ENCODE peak calls at places on chromosomes 6 and 20, in eight cellular contexts. One of them, this sample, is unnamed.

GRCh38 chr6:33320315-33321181 is 3.0 kb upstream of the ZBTB22 start:
- DNase-seq in neural progenitor cell: no peak
- DNase-seq in tibial artery: peak
- DNase-seq in Peyer's patch: no peak
- DNase-seq in adrenal gland: peak
- DNase-seq in BJ: peak
- DNase-seq in naive thymus-derived CD4-positive, alpha-beta T cell: no peak
- DNase-seq in upper lobe of right lung: no peak
- DNase-seq in this sample: no peak

GRCh38 chr20:57624124-57624523 is 3.9 kb upstream of the ZBP1 start:
- DNase-seq in Peyer's patch: no peak
- DNase-seq in tibial artery: no peak
- DNase-seq in naive thymus-derived CD4-positive, alpha-beta T cell: no peak
- DNase-seq in neural progenitor cell: no peak
- DNase-seq in upper lobe of right lung: no peak
- DNase-seq in adrenal gland: no peak
- DNase-seq in BJ: no peak
- DNase-seq in this sample: no peak

GRCh38 chr6:35242906-35243305 is 16.6 kb upstream of the ZNF76 start:
- DNase-seq in tibial artery: no peak
- DNase-seq in Peyer's patch: no peak
- DNase-seq in upper lobe of right lung: no peak
- DNase-seq in adrenal gland: no peak
- DNase-seq in neural progenitor cell: no peak
- DNase-seq in naive thymus-derived CD4-positive, alpha-beta T cell: no peak
- DNase-seq in BJ: no peak
- DNase-seq in this sample: no peak

GRCh38 chr6:28589234-28589951 is 63.7 kb downstream of the GPX5 start:
- DNase-seq in adrenal gland: peak
- DNase-seq in tibial artery: no peak
- DNase-seq in naive thymus-derived CD4-positive, alpha-beta T cell: peak
- DNase-seq in upper lobe of right lung: no peak
- DNase-seq in neural progenitor cell: peak
- DNase-seq in Peyer's patch: no peak
- DNase-seq in BJ: peak
- DNase-seq in this sample: no peak

GRCh38 chr6:27312146-27312949 is at the start of gene POM121L2:
- DNase-seq in adrenal gland: peak
- DNase-seq in upper lobe of right lung: peak
- DNase-seq in Peyer's patch: peak
- DNase-seq in BJ: no peak
- DNase-seq in neural progenitor cell: peak
- DNase-seq in naive thymus-derived CD4-positive, alpha-beta T cell: peak
- DNase-seq in tibial artery: no peak
- DNase-seq in this sample: no peak

GRCh38 chr6:126027601-126028000 is 41.3 kb downstream of the TRMT11 start:
- DNase-seq in BJ: no peak
- DNase-seq in naive thymus-derived CD4-positive, alpha-beta T cell: no peak
- DNase-seq in Peyer's patch: no peak
- DNase-seq in neural progenitor cell: no peak
- DNase-seq in upper lobe of right lung: no peak
- DNase-seq in adrenal gland: no peak
- DNase-seq in tibial artery: no peak
- DNase-seq in this sample: no peak

GRCh38 chr6:76633259-76633658 is 560.8 kb upstream of the IMPG1 start:
- DNase-seq in upper lobe of right lung: no peak
- DNase-seq in tibial artery: no peak
- DNase-seq in neural progenitor cell: peak
- DNase-seq in BJ: no peak
- DNase-seq in adrenal gland: no peak
- DNase-seq in Peyer's patch: no peak
- DNase-seq in naive thymus-derived CD4-positive, alpha-beta T cell: no peak
- DNase-seq in this sample: no peak

GRCh38 chr20:7924692-7925091 is 15.6 kb downstream of the HAO1 start:
- DNase-seq in BJ: peak
- DNase-seq in naive thymus-derived CD4-positive, alpha-beta T cell: no peak
- DNase-seq in neural progenitor cell: no peak
- DNase-seq in tibial artery: no peak
- DNase-seq in upper lobe of right lung: no peak
- DNase-seq in adrenal gland: no peak
- DNase-seq in Peyer's patch: no peak
- DNase-seq in this sample: no peak

GRCh38 chr6:75850026-75850385 is 101.0 kb downstream of the MYO6 start:
- DNase-seq in naive thymus-derived CD4-positive, alpha-beta T cell: no peak
- DNase-seq in tibial artery: no peak
- DNase-seq in upper lobe of right lung: no peak
- DNase-seq in Peyer's patch: no peak
- DNase-seq in BJ: no peak
- DNase-seq in neural progenitor cell: no peak
- DNase-seq in adrenal gland: no peak
- DNase-seq in this sample: no peak

GRCh38 chr6:56977192-56977591 is 22.3 kb downstream of the BEND6 start:
- DNase-seq in upper lobe of right lung: no peak
- DNase-seq in naive thymus-derived CD4-positive, alpha-beta T cell: no peak
- DNase-seq in tibial artery: no peak
- DNase-seq in neural progenitor cell: no peak
- DNase-seq in Peyer's patch: no peak
- DNase-seq in BJ: no peak
- DNase-seq in adrenal gland: no peak
- DNase-seq in this sample: no peak

GRCh38 chr20:33908351-33908750 is 85.4 kb upstream of the RALY start:
- DNase-seq in tibial artery: no peak
- DNase-seq in BJ: no peak
- DNase-seq in naive thymus-derived CD4-positive, alpha-beta T cell: no peak
- DNase-seq in neural progenitor cell: no peak
- DNase-seq in adrenal gland: no peak
- DNase-seq in Peyer's patch: no peak
- DNase-seq in upper lobe of right lung: no peak
- DNase-seq in this sample: no peak

GRCh38 chr6:100554228-100554627 is 89.5 kb upstream of the SIM1 start:
- DNase-seq in tibial artery: no peak
- DNase-seq in neural progenitor cell: no peak
- DNase-seq in BJ: no peak
- DNase-seq in upper lobe of right lung: no peak
- DNase-seq in naive thymus-derived CD4-positive, alpha-beta T cell: no peak
- DNase-seq in Peyer's patch: no peak
- DNase-seq in adrenal gland: no peak
- DNase-seq in this sample: no peak

GRCh38 chr20:16806061-16806460 is 57.9 kb downstream of the OTOR start:
- DNase-seq in adrenal gland: no peak
- DNase-seq in BJ: no peak
- DNase-seq in upper lobe of right lung: no peak
- DNase-seq in neural progenitor cell: no peak
- DNase-seq in naive thymus-derived CD4-positive, alpha-beta T cell: no peak
- DNase-seq in Peyer's patch: no peak
- DNase-seq in tibial artery: no peak
- DNase-seq in this sample: no peak

GRCh38 chr20:38196016-38196415 is 30.9 kb upstream of the TGM2 start:
- DNase-seq in BJ: no peak
- DNase-seq in upper lobe of right lung: no peak
- DNase-seq in neural progenitor cell: no peak
- DNase-seq in Peyer's patch: no peak
- DNase-seq in tibial artery: no peak
- DNase-seq in adrenal gland: no peak
- DNase-seq in naive thymus-derived CD4-positive, alpha-beta T cell: no peak
- DNase-seq in this sample: no peak

GRCh38 chr6:111950661-111951426 is 77.6 kb upstream of the FYN start:
- DNase-seq in upper lobe of right lung: no peak
- DNase-seq in neural progenitor cell: no peak
- DNase-seq in BJ: no peak
- DNase-seq in tibial artery: no peak
- DNase-seq in adrenal gland: no peak
- DNase-seq in Peyer's patch: no peak
- DNase-seq in naive thymus-derived CD4-positive, alpha-beta T cell: no peak
- DNase-seq in this sample: no peak

GRCh38 chr6:99096186-99096585 is 148.4 kb upstream of the FBXL4 start:
- DNase-seq in Peyer's patch: no peak
- DNase-seq in BJ: no peak
- DNase-seq in neural progenitor cell: no peak
- DNase-seq in naive thymus-derived CD4-positive, alpha-beta T cell: no peak
- DNase-seq in upper lobe of right lung: no peak
- DNase-seq in tibial artery: no peak
- DNase-seq in adrenal gland: no peak
- DNase-seq in this sample: no peak

GRCh38 chr20:20435453-20435852 is 67.5 kb downstream of the INSM1 start:
- DNase-seq in neural progenitor cell: peak
- DNase-seq in naive thymus-derived CD4-positive, alpha-beta T cell: no peak
- DNase-seq in BJ: no peak
- DNase-seq in upper lobe of right lung: no peak
- DNase-seq in adrenal gland: no peak
- DNase-seq in tibial artery: no peak
- DNase-seq in Peyer's patch: no peak
- DNase-seq in this sample: no peak

GRCh38 chr6:147202516-147203310 is 1.5 kb upstream of the STXBP5 start:
- DNase-seq in upper lobe of right lung: peak
- DNase-seq in Peyer's patch: peak
- DNase-seq in neural progenitor cell: peak
- DNase-seq in adrenal gland: peak
- DNase-seq in naive thymus-derived CD4-positive, alpha-beta T cell: peak
- DNase-seq in BJ: peak
- DNase-seq in tibial artery: peak
- DNase-seq in this sample: peak

GRCh38 chr6:24874128-24874527 is 61.6 kb downstream of the RIPOR2 start:
- DNase-seq in adrenal gland: no peak
- DNase-seq in upper lobe of right lung: no peak
- DNase-seq in naive thymus-derived CD4-positive, alpha-beta T cell: no peak
- DNase-seq in neural progenitor cell: no peak
- DNase-seq in BJ: no peak
- DNase-seq in Peyer's patch: no peak
- DNase-seq in tibial artery: no peak
- DNase-seq in this sample: no peak

GRCh38 chr6:6694368-6694780 is 105.9 kb downstream of the LY86 start:
- DNase-seq in naive thymus-derived CD4-positive, alpha-beta T cell: no peak
- DNase-seq in upper lobe of right lung: no peak
- DNase-seq in Peyer's patch: no peak
- DNase-seq in tibial artery: no peak
- DNase-seq in neural progenitor cell: no peak
- DNase-seq in adrenal gland: no peak
- DNase-seq in BJ: no peak
- DNase-seq in this sample: no peak

DNA sequence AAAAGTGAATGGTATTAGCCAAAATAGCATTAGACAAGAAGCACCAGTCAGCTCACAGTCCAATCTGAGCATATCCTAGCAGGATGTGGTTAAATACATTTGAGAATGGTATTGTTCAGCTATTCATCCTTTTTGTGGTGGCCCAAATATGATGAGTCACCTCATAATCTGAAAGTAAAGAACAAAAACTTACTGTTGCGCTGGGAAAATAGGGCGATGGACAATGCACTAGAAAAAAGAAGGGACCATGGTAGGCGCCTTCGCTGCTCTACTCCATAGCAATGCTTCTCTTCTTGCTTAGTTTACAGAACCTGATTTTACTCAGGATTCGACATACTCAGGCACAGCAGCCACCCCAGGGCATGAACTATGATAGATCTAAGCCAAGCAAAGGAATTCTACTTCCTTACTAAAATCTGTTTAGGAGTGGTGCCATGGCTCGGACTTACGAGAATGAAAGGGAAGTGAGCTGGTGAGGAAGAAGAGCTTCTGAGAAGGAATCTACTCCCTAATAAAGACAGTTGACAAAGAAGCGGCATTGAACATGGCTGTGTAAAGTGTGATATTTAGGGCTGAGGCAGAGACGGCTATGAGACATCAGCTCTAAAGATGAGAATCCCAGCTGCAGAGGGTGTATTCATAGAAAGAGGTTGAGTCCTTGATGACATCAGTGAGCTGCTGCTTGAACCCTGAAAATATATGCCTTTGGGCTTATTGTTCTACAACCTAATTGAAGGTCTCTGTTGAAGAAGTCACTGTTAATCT is 16.6 kb upstream of the FBXO9 start:
- DNase-seq in neural progenitor cell: no peak
- DNase-seq in BJ: no peak
- DNase-seq in naive thymus-derived CD4-positive, alpha-beta T cell: no peak
- DNase-seq in Peyer's patch: no peak
- DNase-seq in upper lobe of right lung: no peak
- DNase-seq in adrenal gland: no peak
- DNase-seq in tibial artery: no peak
- DNase-seq in this sample: no peak
- H3K4me3 ChIP-seq in neural progenitor cell: no peak
- H3K4me3 ChIP-seq in BJ: no peak
- H3K4me3 ChIP-seq in naive thymus-derived CD4-positive, alpha-beta T cell: peak
- H3K4me3 ChIP-seq in Peyer's patch: no peak
- H3K4me3 ChIP-seq in upper lobe of right lung: no peak
- H3K4me3 ChIP-seq in adrenal gland: no peak
- H3K4me3 ChIP-seq in tibial artery: no peak
- H3K4me3 ChIP-seq in this sample: peak

GRCh38 chr6:130967502-130968469 is 95.3 kb downstream of the EPB41L2 start:
- DNase-seq in adrenal gland: no peak
- DNase-seq in upper lobe of right lung: no peak
- DNase-seq in tibial artery: no peak
- DNase-seq in Peyer's patch: no peak
- DNase-seq in naive thymus-derived CD4-positive, alpha-beta T cell: no peak
- DNase-seq in BJ: no peak
- DNase-seq in neural progenitor cell: no peak
- DNase-seq in this sample: no peak
- H3K4me3 ChIP-seq in adrenal gland: no peak
- H3K4me3 ChIP-seq in upper lobe of right lung: peak
- H3K4me3 ChIP-seq in tibial artery: peak
- H3K4me3 ChIP-seq in Peyer's patch: no peak
- H3K4me3 ChIP-seq in naive thymus-derived CD4-positive, alpha-beta T cell: no peak
- H3K4me3 ChIP-seq in BJ: no peak
- H3K4me3 ChIP-seq in neural progenitor cell: no peak
- H3K4me3 ChIP-seq in this sample: peak

GRCh38 chr6:8688823-8689222 is 253.5 kb upstream of the SLC35B3 start:
- DNase-seq in upper lobe of right lung: no peak
- DNase-seq in tibial artery: no peak
- DNase-seq in neural progenitor cell: no peak
- DNase-seq in naive thymus-derived CD4-positive, alpha-beta T cell: no peak
- DNase-seq in Peyer's patch: no peak
- DNase-seq in BJ: no peak
- DNase-seq in adrenal gland: no peak
- DNase-seq in this sample: no peak
- H3K4me3 ChIP-seq in upper lobe of right lung: no peak
- H3K4me3 ChIP-seq in tibial artery: no peak
- H3K4me3 ChIP-seq in neural progenitor cell: no peak
- H3K4me3 ChIP-seq in naive thymus-derived CD4-positive, alpha-beta T cell: no peak
- H3K4me3 ChIP-seq in Peyer's patch: no peak
- H3K4me3 ChIP-seq in BJ: no peak
- H3K4me3 ChIP-seq in adrenal gland: no peak
- H3K4me3 ChIP-seq in this sample: no peak

DNA sequence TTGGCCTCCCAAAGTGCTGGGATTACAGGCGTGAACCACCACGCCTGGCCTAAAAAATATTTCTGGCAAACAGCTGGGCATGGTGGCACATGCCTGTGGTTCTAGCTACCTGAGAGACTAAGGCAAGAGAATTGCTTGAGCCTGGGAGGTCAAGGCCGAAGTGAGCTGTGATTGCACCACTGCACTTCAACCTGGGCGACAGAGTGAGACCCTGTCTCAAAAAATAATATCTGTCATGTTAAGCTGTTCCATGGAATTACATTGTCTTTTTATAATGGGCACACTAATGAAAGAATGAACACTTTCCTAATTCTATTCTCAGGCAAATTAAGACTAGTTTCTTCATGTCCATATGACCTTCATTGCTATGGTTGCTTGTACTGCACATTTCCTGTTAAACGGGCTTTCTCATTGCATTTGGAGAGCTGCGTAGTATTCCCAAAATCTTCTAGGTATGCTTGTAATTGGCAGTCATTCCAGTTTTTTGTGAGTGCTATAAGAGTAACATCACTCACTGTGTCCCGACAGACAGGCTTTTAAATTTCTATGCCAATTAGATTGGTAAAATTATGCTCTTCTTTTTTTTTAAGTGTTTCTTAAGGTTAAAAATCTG is 12.1 kb downstream of the AMD1 start:
- DNase-seq in naive thymus-derived CD4-positive, alpha-beta T cell: no peak
- DNase-seq in adrenal gland: no peak
- DNase-seq in upper lobe of right lung: no peak
- DNase-seq in BJ: no peak
- DNase-seq in Peyer's patch: no peak
- DNase-seq in tibial artery: no peak
- DNase-seq in neural progenitor cell: no peak
- DNase-seq in this sample: no peak
- H3K4me3 ChIP-seq in naive thymus-derived CD4-positive, alpha-beta T cell: no peak
- H3K4me3 ChIP-seq in adrenal gland: no peak
- H3K4me3 ChIP-seq in upper lobe of right lung: no peak
- H3K4me3 ChIP-seq in BJ: no peak
- H3K4me3 ChIP-seq in Peyer's patch: no peak
- H3K4me3 ChIP-seq in tibial artery: no peak
- H3K4me3 ChIP-seq in neural progenitor cell: no peak
- H3K4me3 ChIP-seq in this sample: no peak